ENCODE peak calls at places on chromosomes 4 and X, in ten cellular contexts. O, C, M, H, T, W, X, L, V and N are unnamed samples.

GRCh38 chr4:65018313-65018712 is 609.1 kb upstream of the TECRL start:
- DNase-seq in O (no peak), C (no peak), M (no peak), H (no peak), T (no peak), W (no peak), X (no peak), L (no peak), V (no peak), N (no peak)

GRCh38 chrX:41127476-41128192 is 42.4 kb downstream of the USP9X start:
- DNase-seq in O (no peak), C (no peak), M (no peak), H (no peak), T (no peak), W (no peak), X (no peak), L (no peak), V (no peak), N (no peak)

GRCh38 chr4:153207561-153207960 is 3.3 kb downstream of the TRIM2 start:
- DNase-seq in O (peak), C (no peak), M (no peak), H (peak), T (peak), W (no peak), X (peak), L (no peak), V (peak), N (no peak)

GRCh38 chr4:36310793-36311192 is 29.4 kb downstream of the DTHD1 start:
- DNase-seq in O (peak), C (no peak), M (peak), H (no peak), T (peak), W (no peak), X (no peak), L (no peak), V (no peak), N (no peak)

GRCh38 chr4:89482926-89483595 is 175.5 kb upstream of the GPRIN3 start:
- DNase-seq in O (no peak), C (no peak), M (no peak), H (no peak), T (no peak), W (no peak), X (no peak), L (no peak), V (no peak), N (no peak)

GRCh38 chrX:39808471-39808917 is 289.3 kb downstream of the BCOR start:
- DNase-seq in O (peak), C (no peak), M (no peak), H (peak), T (no peak), W (no peak), X (peak), L (no peak), V (no peak), N (peak)

GRCh38 chr4:55545133-55545532 is 1.6 kb downstream of the CLOCK start:
- DNase-seq in O (no peak), C (no peak), M (no peak), H (no peak), T (no peak), W (no peak), X (peak), L (no peak), V (no peak), N (no peak)

GRCh38 chr4:55938501-55938900 is 10.2 kb upstream of the CEP135 start:
- DNase-seq in O (no peak), C (no peak), M (no peak), H (no peak), T (no peak), W (no peak), X (no peak), L (no peak), V (no peak), N (no peak)